ENCODE peak calls at places on chromosomes 11 and 22, in ten cellular contexts. T is ovary, B is H9, F is pancreas, R is heart left ventricle, M is stomach, L is prostate gland, W is cardiac muscle cell, C is tibial nerve, P is IMR-90. A is an unnamed sample.

GRCh38 chr11:118882489-118882888 is 1.2 kb upstream of the CXCR5 start:
- DNase-seq in L (no peak), T (no peak), B (no peak), W (no peak), P (no peak), R (no peak), F (no peak), C (no peak), M (no peak), A (no peak)

GRCh38 chr11:1153951-1154487 is 3.7 kb upstream of the MUC5AC start:
- DNase-seq in F (peak; percentile 25), R (no peak), P (peak; percentile 97), C (no peak), B (peak; percentile 26), W (peak; percentile 93), M (peak; percentile 84), L (no peak), T (no peak), A (peak; percentile 72)

GRCh38 chr11:84720706-84721402 is 906.3 kb downstream of the DLG2 start:
- DNase-seq in B (peak; percentile 63), R (peak; percentile 38), M (no peak), T (peak; percentile 14), C (no peak), W (peak; percentile 27), L (no peak), F (peak; percentile 43), P (no peak), A (peak; percentile 29)

GRCh38 chr11:78532991-78533861 is 41.4 kb downstream of the NARS2 start:
- DNase-seq in R (no peak), L (no peak), F (no peak), W (no peak), T (no peak), C (no peak), B (no peak), M (no peak), P (no peak), A (no peak)

GRCh38 chr11:2926611-2927492 is 2.4 kb downstream of the PHLDA2 start:
- DNase-seq in F (no peak), B (no peak), L (no peak), P (no peak), W (no peak), T (no peak), M (no peak), R (peak; percentile 18), C (no peak), A (peak; percentile 12)

GRCh38 chr11:30724274-30724673 is 138.1 kb upstream of the MPPED2 start:
- DNase-seq in L (no peak), R (no peak), T (no peak), B (no peak), M (no peak), C (no peak), F (no peak), P (no peak), W (no peak), A (no peak)

GRCh38 chr11:127994736-127995135 is 592.6 kb downstream of the ETS1 start:
- DNase-seq in L (no peak), T (no peak), R (no peak), W (peak; percentile 46), P (peak; percentile 69), B (no peak), F (no peak), C (no peak), M (no peak), A (no peak)

GRCh38 chr11:132343445-132343844 is 973.0 kb downstream of the NTM start:
- DNase-seq in L (no peak), C (no peak), P (no peak), B (no peak), W (no peak), T (no peak), M (no peak), R (no peak), F (no peak), A (no peak)

GRCh38 chr22:24555496-24556253 is at the start of gene SNRPD3:
- DNase-seq in F (peak; percentile 92), B (peak; percentile 91), C (peak; percentile 88), R (peak; percentile 95), W (peak; percentile 95), P (peak; percentile 92), M (peak; percentile 94), T (peak; percentile 89), L (peak; percentile 90), A (peak; percentile 96)

GRCh38 chr11:45102810-45103621 is 43.4 kb upstream of the PRDM11 start:
- DNase-seq in L (no peak), B (peak; percentile 72), W (peak; percentile 90), P (peak; percentile 88), T (no peak), C (no peak), F (peak; percentile 59), R (peak; percentile 59), M (peak; percentile 54), A (peak; percentile 59)

GRCh38 chr11:460331-461199 is 10.5 kb downstream of the PTDSS2 start:
- DNase-seq in T (no peak), M (no peak), B (no peak), P (no peak), F (no peak), L (no peak), R (peak; percentile 86), C (no peak), W (peak; percentile 79), A (no peak)

GRCh38 chr11:134558258-134558835 is 146.3 kb upstream of the B3GAT1 start:
- DNase-seq in P (no peak), C (no peak), W (no peak), R (no peak), L (no peak), F (no peak), M (no peak), B (no peak), T (no peak), A (no peak)

GRCh38 chr11:1505480-1505879 is 18.9 kb upstream of the MOB2 start:
- DNase-seq in R (no peak), C (no peak), L (no peak), M (no peak), P (no peak), B (peak; percentile 67), F (no peak), W (no peak), T (no peak), A (peak; percentile 21)

GRCh38 chr11:71309181-71309580 is 56.8 kb upstream of the SHANK2 start:
- DNase-seq in R (no peak), L (no peak), F (no peak), W (no peak), C (no peak), P (no peak), B (peak; percentile 12), T (no peak), M (peak; percentile 23), A (no peak)

GRCh38 chr11:110759972-110760381 is 47.7 kb upstream of the ARHGAP20 start:
- DNase-seq in F (no peak), T (no peak), L (no peak), B (no peak), P (peak; percentile 92), M (peak; percentile 74), R (no peak), C (no peak), W (peak; percentile 88), A (no peak)

GRCh38 chr11:110251837-110252236 is 44.6 kb downstream of the RDX start:
- DNase-seq in B (no peak), C (no peak), M (peak; percentile 49), W (peak; percentile 54), F (peak; percentile 80), L (no peak), R (no peak), T (no peak), P (peak; percentile 65), A (no peak)

GRCh38 chr11:94132152-94132558 is 3.5 kb downstream of the PANX1 start:
- DNase-seq in B (no peak), W (peak; percentile 87), P (peak; percentile 94), M (no peak), L (no peak), T (peak; percentile 31), R (no peak), C (no peak), F (no peak), A (peak; percentile 47)

GRCh38 chr11:118497831-118498230 is 29.4 kb upstream of the TTC36 start:
- DNase-seq in T (no peak), C (no peak), F (no peak), R (no peak), L (no peak), M (no peak), B (no peak), W (peak; percentile 51), P (peak; percentile 68), A (no peak)

GRCh38 chr11:118673361-118674093 is 5.9 kb downstream of the TREH start:
- DNase-seq in T (no peak), P (no peak), R (no peak), L (no peak), M (no peak), F (no peak), C (no peak), W (no peak), B (no peak), A (no peak)

DNA sequence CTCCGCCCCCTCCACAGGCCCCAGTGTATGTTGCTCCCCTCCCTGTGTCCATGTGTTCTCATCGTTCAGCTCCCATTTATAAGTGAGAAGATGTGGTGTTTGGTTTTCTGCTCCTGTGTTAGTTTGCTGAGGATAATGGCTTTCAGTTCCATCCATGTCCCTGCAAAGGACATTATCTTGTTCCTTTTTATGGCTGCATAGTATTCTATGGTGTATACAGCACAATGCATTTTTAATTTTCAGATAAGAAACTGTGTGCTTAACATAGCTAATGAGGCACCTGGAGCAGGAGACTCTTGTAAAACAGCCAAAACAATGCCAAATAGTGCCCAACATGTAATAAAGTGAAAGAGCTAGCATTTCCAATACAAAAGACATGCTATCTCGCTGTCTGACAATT is 21.8 kb downstream of the ALG9 start:
- DNase-seq in R (no peak), B (no peak), F (no peak), C (no peak), P (no peak), M (no peak), L (no peak), W (no peak), T (no peak), A (no peak)
- H3K27ac ChIP-seq in R (no peak overlapping the region), B (no peak overlapping the region), F (no peak overlapping the region), C (no peak overlapping the region), P (no peak overlapping the region), M (no peak overlapping the region), L (no peak overlapping the region), W (no peak overlapping the region), T (no peak overlapping the region), A (no peak overlapping the region)

GRCh38 chr11:65384301-65384889 is 1.9 kb upstream of the SLC25A45 start:
- DNase-seq in P (peak; percentile 56), B (no peak), C (no peak), F (no peak), T (no peak), R (peak; percentile 27), L (no peak), W (peak; percentile 72), M (no peak), A (no peak)
- H3K4me1 ChIP-seq in P (peaks cover 33% of the 10 kb centered on the region), B (peaks cover 2% of the 10 kb centered on the region), C (peaks cover 75% of the 10 kb centered on the region), F (peaks cover 32% of the 10 kb centered on the region), T (peaks cover 16% of the 10 kb centered on the region), R (peaks cover 54% of the 10 kb centered on the region), L (peaks cover 9% of the 10 kb centered on the region), W (peaks cover 40% of the 10 kb centered on the region), M (peaks cover 75% of the 10 kb centered on the region), A (peaks cover 64% of the 10 kb centered on the region)

GRCh38 chr11:83088965-83089364 is 17.3 kb upstream of the RAB30 start:
- DNase-seq in L (no peak), C (no peak), P (no peak), M (no peak), W (no peak), F (no peak), R (no peak), B (no peak), T (no peak), A (no peak)
- TF ChIP-seq CTCF in L (no peak), C (no peak), P (no peak), M (no peak), W (no peak), F (no peak), R (no peak), B (no peak), T (no peak), A (no peak)

GRCh38 chr11:68460741-68461283 is at the start of gene PPP6R3:
- DNase-seq in F (no peak), L (no peak), W (no peak), P (no peak), B (no peak), M (no peak), C (no peak), T (no peak), R (no peak), A (no peak)
- H3K27ac ChIP-seq in F (peak within 1 kb of the TSS; percentile 97), L (peak within 1 kb of the TSS; percentile 98), W (peak within 1 kb of the TSS; percentile 97), P (peak within 1 kb of the TSS; percentile 88), B (peak within 1 kb of the TSS; percentile 82), M (peak within 1 kb of the TSS; percentile 95), C (peak within 1 kb of the TSS; percentile 95), T (peak within 1 kb of the TSS; percentile 83), R (peak within 1 kb of the TSS; percentile 99), A (peak within 1 kb of the TSS; percentile 99)